ENCODE peak calls at places on chromosomes 5 and 9, in six cellular contexts. One of them, this sample, is unnamed.

GRCh38 chr9:137171149-137172063 is at the start of gene TMEM210:
- DNase-seq in tibial artery: no peak
- DNase-seq in coronary artery: no peak
- DNase-seq in SJSA1: no peak
- DNase-seq in heart right ventricle: no peak
- DNase-seq in Panc1: no peak
- DNase-seq in this sample: no peak

GRCh38 chr9:726005-726404 is 115.5 kb upstream of the DMRT1 start:
- DNase-seq in SJSA1: no peak
- DNase-seq in heart right ventricle: no peak
- DNase-seq in tibial artery: no peak
- DNase-seq in Panc1: no peak
- DNase-seq in coronary artery: no peak
- DNase-seq in this sample: no peak

GRCh38 chr5:173114536-173114935 is 29.8 kb upstream of the BNIP1 start:
- DNase-seq in heart right ventricle: no peak
- DNase-seq in Panc1: no peak
- DNase-seq in tibial artery: no peak
- DNase-seq in SJSA1: no peak
- DNase-seq in coronary artery: no peak
- DNase-seq in this sample: no peak

GRCh38 chr5:58231041-58231440 is 228.8 kb downstream of the PLK2 start:
- DNase-seq in SJSA1: no peak
- DNase-seq in tibial artery: no peak
- DNase-seq in Panc1: no peak
- DNase-seq in coronary artery: no peak
- DNase-seq in heart right ventricle: no peak
- DNase-seq in this sample: no peak

GRCh38 chr9:34145165-34145564 is 18.7 kb upstream of the DCAF12 start:
- DNase-seq in tibial artery: no peak
- DNase-seq in SJSA1: no peak
- DNase-seq in coronary artery: no peak
- DNase-seq in Panc1: no peak
- DNase-seq in heart right ventricle: no peak
- DNase-seq in this sample: no peak

GRCh38 chr9:97578846-97579245 is 54.3 kb downstream of the TSTD2 start:
- DNase-seq in heart right ventricle: no peak
- DNase-seq in SJSA1: no peak
- DNase-seq in coronary artery: no peak
- DNase-seq in tibial artery: no peak
- DNase-seq in Panc1: no peak
- DNase-seq in this sample: no peak

GRCh38 chr5:15694694-15695093 is 194.7 kb downstream of the FBXL7 start:
- DNase-seq in coronary artery: no peak
- DNase-seq in Panc1: no peak
- DNase-seq in heart right ventricle: no peak
- DNase-seq in tibial artery: no peak
- DNase-seq in SJSA1: no peak
- DNase-seq in this sample: no peak

GRCh38 chr5:891117-891836 is 1.3 kb downstream of the BRD9 start:
- DNase-seq in heart right ventricle: no peak
- DNase-seq in SJSA1: no peak
- DNase-seq in coronary artery: no peak
- DNase-seq in tibial artery: no peak
- DNase-seq in Panc1: no peak
- DNase-seq in this sample: no peak

GRCh38 chr9:38059233-38059936 is 9.6 kb downstream of the SHB start:
- DNase-seq in tibial artery: no peak
- DNase-seq in Panc1: no peak
- DNase-seq in SJSA1: no peak
- DNase-seq in heart right ventricle: peak; percentile 39
- DNase-seq in coronary artery: no peak
- DNase-seq in this sample: no peak

GRCh38 chr9:89021154-89021803 is 30.0 kb downstream of the S1PR3 start:
- DNase-seq in Panc1: no peak
- DNase-seq in heart right ventricle: no peak
- DNase-seq in tibial artery: peak; percentile 72
- DNase-seq in SJSA1: peak; percentile 78
- DNase-seq in coronary artery: no peak
- DNase-seq in this sample: no peak

GRCh38 chr5:137580030-137580429 is 80.9 kb upstream of the SPOCK1 start:
- DNase-seq in tibial artery: no peak
- DNase-seq in SJSA1: peak; percentile 15
- DNase-seq in coronary artery: no peak
- DNase-seq in Panc1: no peak
- DNase-seq in heart right ventricle: no peak
- DNase-seq in this sample: no peak

GRCh38 chr5:175656966-175657365 is 905 bp upstream of the HRH2 start:
- DNase-seq in tibial artery: no peak
- DNase-seq in Panc1: no peak
- DNase-seq in heart right ventricle: no peak
- DNase-seq in SJSA1: no peak
- DNase-seq in coronary artery: no peak
- DNase-seq in this sample: no peak

GRCh38 chr5:120103498-120103897 is 360.6 kb upstream of the PRR16 start:
- DNase-seq in heart right ventricle: no peak
- DNase-seq in Panc1: no peak
- DNase-seq in SJSA1: no peak
- DNase-seq in coronary artery: no peak
- DNase-seq in tibial artery: no peak
- DNase-seq in this sample: no peak

GRCh38 chr5:9104576-9105339 is 441.1 kb downstream of the SEMA5A start:
- DNase-seq in Panc1: no peak
- DNase-seq in tibial artery: no peak
- DNase-seq in SJSA1: peak; percentile 65
- DNase-seq in coronary artery: no peak
- DNase-seq in heart right ventricle: no peak
- DNase-seq in this sample: no peak

GRCh38 chr5:43523662-43524072 is 8.7 kb upstream of the C5orf34 start:
- DNase-seq in heart right ventricle: no peak
- DNase-seq in Panc1: no peak
- DNase-seq in SJSA1: no peak
- DNase-seq in tibial artery: no peak
- DNase-seq in coronary artery: no peak
- DNase-seq in this sample: no peak

GRCh38 chr9:126327016-126327749 is 554 bp downstream of the MVB12B start:
- DNase-seq in coronary artery: peak; percentile 75
- DNase-seq in SJSA1: peak; percentile 33
- DNase-seq in Panc1: no peak
- DNase-seq in tibial artery: no peak
- DNase-seq in heart right ventricle: no peak
- DNase-seq in this sample: no peak

GRCh38 chr5:57932761-57933160 is 450.1 kb upstream of the ACTBL2 start:
- DNase-seq in SJSA1: no peak
- DNase-seq in Panc1: no peak
- DNase-seq in coronary artery: no peak
- DNase-seq in tibial artery: no peak
- DNase-seq in heart right ventricle: no peak
- DNase-seq in this sample: no peak

GRCh38 chr9:87678650-87679355 is 47.1 kb upstream of the CTSL start:
- DNase-seq in coronary artery: peak; percentile 69
- DNase-seq in Panc1: no peak
- DNase-seq in SJSA1: no peak
- DNase-seq in tibial artery: peak; percentile 65
- DNase-seq in heart right ventricle: no peak
- DNase-seq in this sample: no peak

GRCh38 chr9:20382460-20383071 is 239.7 kb downstream of the MLLT3 start:
- DNase-seq in tibial artery: no peak
- DNase-seq in heart right ventricle: no peak
- DNase-seq in SJSA1: no peak
- DNase-seq in Panc1: no peak
- DNase-seq in coronary artery: no peak
- DNase-seq in this sample: no peak

GRCh38 chr5:111227805-111228204 is 3.6 kb downstream of the CAMK4 start:
- DNase-seq in heart right ventricle: no peak
- DNase-seq in tibial artery: no peak
- DNase-seq in Panc1: no peak
- DNase-seq in coronary artery: no peak
- DNase-seq in SJSA1: no peak
- DNase-seq in this sample: no peak

GRCh38 chr9:133737774-133738038 is 446 bp downstream of the SARDH start:
- DNase-seq in tibial artery: no peak
- DNase-seq in SJSA1: no peak
- DNase-seq in Panc1: no peak
- DNase-seq in heart right ventricle: no peak
- DNase-seq in coronary artery: no peak
- DNase-seq in this sample: no peak
- H3K27ac ChIP-seq in tibial artery: no peak overlapping the region
- H3K27ac ChIP-seq in SJSA1: no peak overlapping the region
- H3K27ac ChIP-seq in Panc1: no peak overlapping the region
- H3K27ac ChIP-seq in heart right ventricle: no peak overlapping the region
- H3K27ac ChIP-seq in coronary artery: no peak overlapping the region
- H3K27ac ChIP-seq in this sample: no peak overlapping the region

GRCh38 chr5:95808686-95809413 is 13.7 kb downstream of the GLRX start:
- DNase-seq in Panc1: no peak
- DNase-seq in SJSA1: no peak
- DNase-seq in tibial artery: peak; percentile 87
- DNase-seq in coronary artery: peak; percentile 92
- DNase-seq in heart right ventricle: peak; percentile 76
- DNase-seq in this sample: no peak
- H3K27ac ChIP-seq in Panc1: no peak overlapping the region
- H3K27ac ChIP-seq in SJSA1: no peak overlapping the region
- H3K27ac ChIP-seq in tibial artery: peak overlapping the region; percentile 79
- H3K27ac ChIP-seq in coronary artery: peak overlapping the region; percentile 83
- H3K27ac ChIP-seq in heart right ventricle: peak overlapping the region; percentile 85
- H3K27ac ChIP-seq in this sample: no peak overlapping the region

DNA sequence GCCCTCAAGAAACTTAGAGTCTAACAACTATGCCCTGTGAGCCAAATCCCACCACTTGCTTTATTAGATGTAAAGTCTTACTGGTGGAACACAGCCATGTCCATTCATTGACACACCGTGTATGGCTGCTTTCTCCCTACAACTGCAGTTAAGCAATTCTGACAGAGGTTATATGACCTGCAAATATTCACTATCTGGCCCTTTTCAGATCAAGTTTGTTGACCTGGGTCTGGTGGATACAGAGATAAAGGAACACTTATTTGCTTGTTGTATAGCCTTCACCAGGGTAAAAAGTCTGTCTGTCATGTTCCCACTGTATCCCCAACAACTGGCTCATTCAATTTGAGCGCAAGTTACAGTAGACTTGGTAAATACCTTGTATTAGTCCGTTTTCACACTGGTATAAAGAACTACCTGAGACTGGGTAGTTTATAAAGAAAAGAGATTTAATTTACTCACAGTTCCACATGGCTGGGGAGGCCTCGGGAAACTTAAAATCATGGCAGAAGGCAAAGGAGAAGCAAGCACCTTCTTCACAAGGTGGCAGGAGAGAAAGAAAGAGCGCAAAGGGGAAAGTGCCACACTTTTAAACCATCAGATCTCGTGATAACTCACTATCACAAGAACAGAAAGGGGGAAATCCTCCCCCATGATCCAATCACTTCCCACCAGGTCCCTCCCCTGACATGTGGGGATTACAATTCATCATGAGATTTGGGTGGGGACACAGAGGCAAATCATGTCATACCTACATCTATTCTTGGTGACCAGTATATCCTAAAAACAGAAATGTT is 27.9 kb downstream of the DEPDC1B start:
- DNase-seq in SJSA1: no peak
- DNase-seq in tibial artery: no peak
- DNase-seq in heart right ventricle: no peak
- DNase-seq in Panc1: no peak
- DNase-seq in coronary artery: no peak
- DNase-seq in this sample: no peak
- H3K27ac ChIP-seq in SJSA1: no peak overlapping the region
- H3K27ac ChIP-seq in tibial artery: no peak overlapping the region
- H3K27ac ChIP-seq in heart right ventricle: no peak overlapping the region
- H3K27ac ChIP-seq in Panc1: no peak overlapping the region
- H3K27ac ChIP-seq in coronary artery: no peak overlapping the region
- H3K27ac ChIP-seq in this sample: no peak overlapping the region

DNA sequence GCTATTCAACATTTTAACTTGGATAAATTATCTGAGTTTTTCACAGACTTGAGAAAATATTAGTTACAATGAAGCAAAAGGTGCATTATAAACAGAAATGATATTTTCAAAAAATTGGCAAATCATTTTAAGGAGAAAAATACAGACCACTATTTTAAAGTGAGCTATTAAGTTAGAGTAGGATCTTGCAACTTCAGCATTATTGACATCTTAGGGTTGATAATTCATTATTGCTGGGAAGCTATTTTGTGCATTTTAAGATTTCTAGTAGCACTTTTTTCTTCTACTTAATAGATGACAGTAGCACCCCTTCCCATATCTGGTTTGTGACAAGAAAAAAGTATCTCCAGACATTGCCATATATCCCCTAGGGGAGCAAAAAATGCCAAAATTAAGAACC is 774.1 kb downstream of the CDH12 start:
- DNase-seq in tibial artery: no peak
- DNase-seq in coronary artery: no peak
- DNase-seq in SJSA1: no peak
- DNase-seq in Panc1: no peak
- DNase-seq in heart right ventricle: no peak
- DNase-seq in this sample: no peak
- H3K27ac ChIP-seq in tibial artery: no peak overlapping the region
- H3K27ac ChIP-seq in coronary artery: no peak overlapping the region
- H3K27ac ChIP-seq in SJSA1: no peak overlapping the region
- H3K27ac ChIP-seq in Panc1: no peak overlapping the region
- H3K27ac ChIP-seq in heart right ventricle: no peak overlapping the region
- H3K27ac ChIP-seq in this sample: no peak overlapping the region

GRCh38 chr9:105295151-105295550 is 50.7 kb downstream of the SLC44A1 start:
- DNase-seq in SJSA1: no peak
- DNase-seq in coronary artery: no peak
- DNase-seq in heart right ventricle: no peak
- DNase-seq in tibial artery: no peak
- DNase-seq in Panc1: no peak
- DNase-seq in this sample: no peak
- H3K27ac ChIP-seq in SJSA1: no peak overlapping the region
- H3K27ac ChIP-seq in coronary artery: no peak overlapping the region
- H3K27ac ChIP-seq in heart right ventricle: no peak overlapping the region
- H3K27ac ChIP-seq in tibial artery: no peak overlapping the region
- H3K27ac ChIP-seq in Panc1: no peak overlapping the region
- H3K27ac ChIP-seq in this sample: peak overlapping the region; percentile 96